ENCODE peak calls at places on chromosome 20, in ten cellular contexts. One of them, this sample, is unnamed.

GRCh38 chr20:13990465-13990864 is at the start of gene SEL1L2:
- DNase-seq in stomach: no peak
- DNase-seq in endothelial cell of umbilical vein: no peak
- DNase-seq in right lobe of liver: no peak
- DNase-seq in breast epithelium: no peak
- DNase-seq in HL-60: no peak
- DNase-seq in lower lobe of right lung: no peak
- DNase-seq in psoas muscle: no peak
- DNase-seq in heart right ventricle: no peak
- DNase-seq in cardiac muscle cell: peak; percentile 57
- DNase-seq in this sample: no peak

GRCh38 chr20:13229538-13229937 is 8.5 kb downstream of the ISM1 start:
- DNase-seq in stomach: no peak
- DNase-seq in endothelial cell of umbilical vein: no peak
- DNase-seq in right lobe of liver: no peak
- DNase-seq in breast epithelium: no peak
- DNase-seq in HL-60: no peak
- DNase-seq in lower lobe of right lung: no peak
- DNase-seq in psoas muscle: no peak
- DNase-seq in heart right ventricle: no peak
- DNase-seq in cardiac muscle cell: no peak
- DNase-seq in this sample: no peak

GRCh38 chr20:51497542-51498467 is 44.7 kb downstream of the NFATC2 start:
- DNase-seq in stomach: no peak
- DNase-seq in endothelial cell of umbilical vein: peak; percentile 26
- DNase-seq in right lobe of liver: no peak
- DNase-seq in breast epithelium: no peak
- DNase-seq in HL-60: peak; percentile 81
- DNase-seq in lower lobe of right lung: peak; percentile 55
- DNase-seq in psoas muscle: peak; percentile 56
- DNase-seq in heart right ventricle: peak; percentile 30
- DNase-seq in cardiac muscle cell: no peak
- DNase-seq in this sample: no peak

GRCh38 chr20:4795394-4795793 is 73.7 kb downstream of the PRND start:
- DNase-seq in stomach: no peak
- DNase-seq in endothelial cell of umbilical vein: peak; percentile 52
- DNase-seq in right lobe of liver: no peak
- DNase-seq in breast epithelium: no peak
- DNase-seq in HL-60: peak; percentile 82
- DNase-seq in lower lobe of right lung: no peak
- DNase-seq in psoas muscle: no peak
- DNase-seq in heart right ventricle: no peak
- DNase-seq in cardiac muscle cell: no peak
- DNase-seq in this sample: peak; percentile 66

GRCh38 chr20:20195011-20195705 is 142.8 kb downstream of the CFAP61 start:
- DNase-seq in stomach: no peak
- DNase-seq in endothelial cell of umbilical vein: no peak
- DNase-seq in right lobe of liver: no peak
- DNase-seq in breast epithelium: no peak
- DNase-seq in HL-60: no peak
- DNase-seq in lower lobe of right lung: no peak
- DNase-seq in psoas muscle: no peak
- DNase-seq in heart right ventricle: peak; percentile 45
- DNase-seq in cardiac muscle cell: peak; percentile 61
- DNase-seq in this sample: no peak

GRCh38 chr20:59571591-59572314 is 32.6 kb upstream of the PHACTR3 start:
- DNase-seq in stomach: peak; percentile 55
- DNase-seq in endothelial cell of umbilical vein: peak; percentile 40
- DNase-seq in right lobe of liver: peak; percentile 60
- DNase-seq in breast epithelium: no peak
- DNase-seq in HL-60: peak; percentile 52
- DNase-seq in lower lobe of right lung: peak; percentile 70
- DNase-seq in psoas muscle: peak; percentile 70
- DNase-seq in heart right ventricle: peak; percentile 54
- DNase-seq in cardiac muscle cell: peak; percentile 59
- DNase-seq in this sample: peak; percentile 66

GRCh38 chr20:48474022-48474421 is 353.8 kb downstream of the PREX1 start:
- DNase-seq in stomach: no peak
- DNase-seq in endothelial cell of umbilical vein: no peak
- DNase-seq in right lobe of liver: no peak
- DNase-seq in breast epithelium: no peak
- DNase-seq in HL-60: no peak
- DNase-seq in lower lobe of right lung: no peak
- DNase-seq in psoas muscle: no peak
- DNase-seq in heart right ventricle: no peak
- DNase-seq in cardiac muscle cell: no peak
- DNase-seq in this sample: no peak

GRCh38 chr20:59948212-59948611 is 8.0 kb downstream of the FAM217B start:
- DNase-seq in stomach: no peak
- DNase-seq in endothelial cell of umbilical vein: no peak
- DNase-seq in right lobe of liver: no peak
- DNase-seq in breast epithelium: no peak
- DNase-seq in HL-60: no peak
- DNase-seq in lower lobe of right lung: no peak
- DNase-seq in psoas muscle: no peak
- DNase-seq in heart right ventricle: no peak
- DNase-seq in cardiac muscle cell: no peak
- DNase-seq in this sample: no peak

GRCh38 chr20:25277051-25277801 is 29.3 kb downstream of the PYGB start:
- DNase-seq in stomach: peak; percentile 23
- DNase-seq in endothelial cell of umbilical vein: no peak
- DNase-seq in right lobe of liver: peak; percentile 35
- DNase-seq in breast epithelium: peak; percentile 37
- DNase-seq in HL-60: no peak
- DNase-seq in lower lobe of right lung: peak; percentile 37
- DNase-seq in psoas muscle: peak; percentile 39
- DNase-seq in heart right ventricle: peak; percentile 42
- DNase-seq in cardiac muscle cell: no peak
- DNase-seq in this sample: no peak

GRCh38 chr20:41769650-41770049 is 151.5 kb upstream of the CHD6 start:
- DNase-seq in stomach: no peak
- DNase-seq in endothelial cell of umbilical vein: no peak
- DNase-seq in right lobe of liver: no peak
- DNase-seq in breast epithelium: no peak
- DNase-seq in HL-60: no peak
- DNase-seq in lower lobe of right lung: no peak
- DNase-seq in psoas muscle: no peak
- DNase-seq in heart right ventricle: no peak
- DNase-seq in cardiac muscle cell: no peak
- DNase-seq in this sample: no peak

DNA sequence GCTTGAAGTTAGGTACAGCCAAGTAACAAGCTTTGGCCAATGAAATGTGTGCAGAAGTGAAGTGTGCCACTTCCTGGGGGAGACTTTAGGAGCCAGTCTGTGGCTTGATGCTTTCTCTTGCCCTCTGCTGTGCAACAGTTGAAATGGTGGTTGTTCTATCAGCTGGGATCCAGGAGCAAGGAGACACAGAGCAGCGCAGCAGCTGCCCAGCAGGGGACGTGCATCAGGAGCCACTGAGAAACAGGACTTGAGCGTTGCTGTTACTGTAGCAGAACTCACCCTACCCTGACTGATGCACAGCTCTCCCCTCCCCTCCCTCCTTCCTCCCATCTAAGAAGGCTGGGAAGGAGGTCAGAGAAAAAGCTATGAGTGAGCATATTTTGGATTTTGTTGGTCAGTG is 18.9 kb upstream of the CCN5 start:
- DNase-seq in stomach: no peak
- DNase-seq in endothelial cell of umbilical vein: no peak
- DNase-seq in right lobe of liver: no peak
- DNase-seq in breast epithelium: no peak
- DNase-seq in HL-60: no peak
- DNase-seq in lower lobe of right lung: no peak
- DNase-seq in psoas muscle: no peak
- DNase-seq in heart right ventricle: no peak
- DNase-seq in cardiac muscle cell: no peak
- DNase-seq in this sample: no peak
- TF ChIP-seq CTCF in stomach: no peak
- TF ChIP-seq CTCF in endothelial cell of umbilical vein: no peak
- TF ChIP-seq CTCF in right lobe of liver: no peak
- TF ChIP-seq CTCF in breast epithelium: no peak
- TF ChIP-seq CTCF in HL-60: no peak
- TF ChIP-seq CTCF in lower lobe of right lung: no peak
- TF ChIP-seq CTCF in psoas muscle: no peak
- TF ChIP-seq CTCF in heart right ventricle: no peak
- TF ChIP-seq CTCF in cardiac muscle cell: no peak
- TF ChIP-seq CTCF in this sample: no peak

GRCh38 chr20:60967431-60968316 is 284.4 kb upstream of the CDH4 start:
- DNase-seq in stomach: no peak
- DNase-seq in endothelial cell of umbilical vein: no peak
- DNase-seq in right lobe of liver: no peak
- DNase-seq in breast epithelium: no peak
- DNase-seq in HL-60: no peak
- DNase-seq in lower lobe of right lung: no peak
- DNase-seq in psoas muscle: no peak
- DNase-seq in heart right ventricle: no peak
- DNase-seq in cardiac muscle cell: no peak
- DNase-seq in this sample: no peak

GRCh38 chr20:60966766-60967165 is 285.3 kb upstream of the CDH4 start:
- DNase-seq in stomach: no peak
- DNase-seq in endothelial cell of umbilical vein: no peak
- DNase-seq in right lobe of liver: no peak
- DNase-seq in breast epithelium: no peak
- DNase-seq in HL-60: no peak
- DNase-seq in lower lobe of right lung: no peak
- DNase-seq in psoas muscle: no peak
- DNase-seq in heart right ventricle: no peak
- DNase-seq in cardiac muscle cell: no peak
- DNase-seq in this sample: no peak

GRCh38 chr20:60966031-60966430 is 286.0 kb upstream of the CDH4 start:
- DNase-seq in stomach: no peak
- DNase-seq in endothelial cell of umbilical vein: no peak
- DNase-seq in right lobe of liver: no peak
- DNase-seq in breast epithelium: no peak
- DNase-seq in HL-60: no peak
- DNase-seq in lower lobe of right lung: no peak
- DNase-seq in psoas muscle: no peak
- DNase-seq in heart right ventricle: no peak
- DNase-seq in cardiac muscle cell: no peak
- DNase-seq in this sample: no peak

GRCh38 chr20:60970601-60971000 is 281.5 kb upstream of the CDH4 start:
- DNase-seq in stomach: no peak
- DNase-seq in endothelial cell of umbilical vein: no peak
- DNase-seq in right lobe of liver: no peak
- DNase-seq in breast epithelium: no peak
- DNase-seq in HL-60: no peak
- DNase-seq in lower lobe of right lung: no peak
- DNase-seq in psoas muscle: no peak
- DNase-seq in heart right ventricle: no peak
- DNase-seq in cardiac muscle cell: no peak
- DNase-seq in this sample: no peak

GRCh38 chr20:60968853-60969720 is 283.0 kb upstream of the CDH4 start:
- DNase-seq in stomach: no peak
- DNase-seq in endothelial cell of umbilical vein: no peak
- DNase-seq in right lobe of liver: no peak
- DNase-seq in breast epithelium: no peak
- DNase-seq in HL-60: no peak
- DNase-seq in lower lobe of right lung: no peak
- DNase-seq in psoas muscle: no peak
- DNase-seq in heart right ventricle: no peak
- DNase-seq in cardiac muscle cell: no peak
- DNase-seq in this sample: no peak
- H3K27ac ChIP-seq in stomach: no peak overlapping the region
- H3K27ac ChIP-seq in endothelial cell of umbilical vein: no peak overlapping the region
- H3K27ac ChIP-seq in right lobe of liver: no peak overlapping the region
- H3K27ac ChIP-seq in breast epithelium: no peak overlapping the region
- H3K27ac ChIP-seq in HL-60: no peak overlapping the region
- H3K27ac ChIP-seq in lower lobe of right lung: no peak overlapping the region
- H3K27ac ChIP-seq in psoas muscle: no peak overlapping the region
- H3K27ac ChIP-seq in heart right ventricle: no peak overlapping the region
- H3K27ac ChIP-seq in cardiac muscle cell: no peak overlapping the region
- H3K27ac ChIP-seq in this sample: no peak overlapping the region

GRCh38 chr20:63704749-63705117 is 3.0 kb downstream of the ARFRP1 start:
- DNase-seq in stomach: no peak
- DNase-seq in endothelial cell of umbilical vein: no peak
- DNase-seq in right lobe of liver: peak; percentile 42
- DNase-seq in breast epithelium: no peak
- DNase-seq in HL-60: no peak
- DNase-seq in lower lobe of right lung: no peak
- DNase-seq in psoas muscle: peak; percentile 49
- DNase-seq in heart right ventricle: no peak
- DNase-seq in cardiac muscle cell: no peak
- DNase-seq in this sample: no peak

GRCh38 chr20:63707558-63708300 is at the start of the genes ARFRP1 and ZGPAT:
- DNase-seq in stomach: peak; percentile 91
- DNase-seq in endothelial cell of umbilical vein: peak; percentile 81
- DNase-seq in right lobe of liver: peak; percentile 95
- DNase-seq in breast epithelium: peak; percentile 83
- DNase-seq in HL-60: peak; percentile 86
- DNase-seq in lower lobe of right lung: peak; percentile 94
- DNase-seq in psoas muscle: peak; percentile 95
- DNase-seq in heart right ventricle: peak; percentile 91
- DNase-seq in cardiac muscle cell: peak; percentile 95
- DNase-seq in this sample: peak; percentile 85

GRCh38 chr20:63705232-63706026 is 2.3 kb downstream of the ARFRP1 start:
- DNase-seq in stomach: no peak
- DNase-seq in endothelial cell of umbilical vein: no peak
- DNase-seq in right lobe of liver: peak; percentile 33
- DNase-seq in breast epithelium: no peak
- DNase-seq in HL-60: no peak
- DNase-seq in lower lobe of right lung: no peak
- DNase-seq in psoas muscle: peak; percentile 34
- DNase-seq in heart right ventricle: no peak
- DNase-seq in cardiac muscle cell: no peak
- DNase-seq in this sample: no peak

GRCh38 chr20:63706852-63707557 is 771 bp downstream of the ARFRP1 start:
- DNase-seq in stomach: no peak
- DNase-seq in endothelial cell of umbilical vein: peak; percentile 39
- DNase-seq in right lobe of liver: peak; percentile 77
- DNase-seq in breast epithelium: no peak
- DNase-seq in HL-60: peak; percentile 69
- DNase-seq in lower lobe of right lung: peak; percentile 70
- DNase-seq in psoas muscle: peak; percentile 72
- DNase-seq in heart right ventricle: peak; percentile 49
- DNase-seq in cardiac muscle cell: peak; percentile 40
- DNase-seq in this sample: no peak

GRCh38 chr20:63706027-63706695 is 1.6 kb downstream of the ARFRP1 start:
- DNase-seq in stomach: no peak
- DNase-seq in endothelial cell of umbilical vein: no peak
- DNase-seq in right lobe of liver: peak; percentile 45
- DNase-seq in breast epithelium: no peak
- DNase-seq in HL-60: no peak
- DNase-seq in lower lobe of right lung: no peak
- DNase-seq in psoas muscle: peak; percentile 51
- DNase-seq in heart right ventricle: no peak
- DNase-seq in cardiac muscle cell: no peak
- DNase-seq in this sample: no peak
- H3K4me3 ChIP-seq in stomach: peak overlapping the region; percentile 93
- H3K4me3 ChIP-seq in endothelial cell of umbilical vein: peak overlapping the region; percentile 77
- H3K4me3 ChIP-seq in right lobe of liver: peak overlapping the region; percentile 99
- H3K4me3 ChIP-seq in breast epithelium: peak overlapping the region; percentile 88
- H3K4me3 ChIP-seq in HL-60: peak overlapping the region; percentile 93
- H3K4me3 ChIP-seq in lower lobe of right lung: peak overlapping the region; percentile 96
- H3K4me3 ChIP-seq in psoas muscle: peak overlapping the region; percentile 97
- H3K4me3 ChIP-seq in heart right ventricle: peak overlapping the region; percentile 93
- H3K4me3 ChIP-seq in cardiac muscle cell: peak overlapping the region; percentile 87
- H3K4me3 ChIP-seq in this sample: peak overlapping the region; percentile 96

GRCh38 chr20:16671753-16672152 is 58.1 kb upstream of the SNRPB2 start:
- DNase-seq in stomach: no peak
- DNase-seq in endothelial cell of umbilical vein: no peak
- DNase-seq in right lobe of liver: no peak
- DNase-seq in breast epithelium: no peak
- DNase-seq in HL-60: no peak
- DNase-seq in lower lobe of right lung: no peak
- DNase-seq in psoas muscle: no peak
- DNase-seq in heart right ventricle: no peak
- DNase-seq in cardiac muscle cell: no peak
- DNase-seq in this sample: no peak
- TF ChIP-seq CTCF in stomach: no peak
- TF ChIP-seq CTCF in endothelial cell of umbilical vein: no peak
- TF ChIP-seq CTCF in right lobe of liver: no peak
- TF ChIP-seq CTCF in breast epithelium: no peak
- TF ChIP-seq CTCF in HL-60: no peak
- TF ChIP-seq CTCF in lower lobe of right lung: no peak
- TF ChIP-seq CTCF in psoas muscle: no peak
- TF ChIP-seq CTCF in heart right ventricle: no peak
- TF ChIP-seq CTCF in cardiac muscle cell: no peak
- TF ChIP-seq CTCF in this sample: no peak